ENCODE peak calls at places on chromosomes 16 and 17, in eight cellular contexts. One of them, this sample, is unnamed.

GRCh38 chr16:79776243-79776884 is 175.8 kb upstream of the MAF start:
- DNase-seq in myocyte: peak
- DNase-seq in stimulated activated CD8-positive, alpha-beta memory T cell treated with anti-CD3 and anti-CD28 coated beads, Interleukin-12 subunit alpha, Interleukin-12 subunit beta, amount 100 ng/mL, for 4 hours: no peak
- DNase-seq in NCI-H1092: no peak
- DNase-seq in astrocyte of the hippocampus: peak
- DNase-seq in EL: no peak
- DNase-seq in hypothalamus: no peak
- DNase-seq in stimulated activated CD4-positive, alpha-beta T cell treated with anti-CD3 and anti-CD28 coated beads, Interleukin-1b, Interleukin-23, amount 100 ng/mL, for 1 hour: no peak
- DNase-seq in this sample: no peak

GRCh38 chr16:85238233-85238647 is 126.0 kb upstream of the CIBAR2 start:
- DNase-seq in stimulated activated CD4-positive, alpha-beta T cell treated with anti-CD3 and anti-CD28 coated beads, Interleukin-1b, Interleukin-23, amount 100 ng/mL, for 1 hour: no peak
- DNase-seq in EL: peak
- DNase-seq in astrocyte of the hippocampus: peak
- DNase-seq in myocyte: no peak
- DNase-seq in hypothalamus: peak
- DNase-seq in stimulated activated CD8-positive, alpha-beta memory T cell treated with anti-CD3 and anti-CD28 coated beads, Interleukin-12 subunit alpha, Interleukin-12 subunit beta, amount 100 ng/mL, for 4 hours: no peak
- DNase-seq in NCI-H1092: peak
- DNase-seq in this sample: no peak

GRCh38 chr16:12259258-12259657 is 282.7 kb downstream of the SNX29 start:
- DNase-seq in myocyte: no peak
- DNase-seq in NCI-H1092: no peak
- DNase-seq in EL: no peak
- DNase-seq in hypothalamus: no peak
- DNase-seq in stimulated activated CD8-positive, alpha-beta memory T cell treated with anti-CD3 and anti-CD28 coated beads, Interleukin-12 subunit alpha, Interleukin-12 subunit beta, amount 100 ng/mL, for 4 hours: no peak
- DNase-seq in astrocyte of the hippocampus: no peak
- DNase-seq in stimulated activated CD4-positive, alpha-beta T cell treated with anti-CD3 and anti-CD28 coated beads, Interleukin-1b, Interleukin-23, amount 100 ng/mL, for 1 hour: no peak
- DNase-seq in this sample: no peak

GRCh38 chr17:82544431-82545070 is 25.0 kb downstream of the FOXK2 start:
- DNase-seq in myocyte: no peak
- DNase-seq in EL: no peak
- DNase-seq in astrocyte of the hippocampus: peak
- DNase-seq in stimulated activated CD8-positive, alpha-beta memory T cell treated with anti-CD3 and anti-CD28 coated beads, Interleukin-12 subunit alpha, Interleukin-12 subunit beta, amount 100 ng/mL, for 4 hours: no peak
- DNase-seq in hypothalamus: no peak
- DNase-seq in NCI-H1092: no peak
- DNase-seq in stimulated activated CD4-positive, alpha-beta T cell treated with anti-CD3 and anti-CD28 coated beads, Interleukin-1b, Interleukin-23, amount 100 ng/mL, for 1 hour: no peak
- DNase-seq in this sample: no peak

GRCh38 chr16:4656695-4657686 is 32.4 kb downstream of the MGRN1 start:
- DNase-seq in EL: no peak
- DNase-seq in myocyte: no peak
- DNase-seq in astrocyte of the hippocampus: no peak
- DNase-seq in NCI-H1092: no peak
- DNase-seq in hypothalamus: no peak
- DNase-seq in stimulated activated CD8-positive, alpha-beta memory T cell treated with anti-CD3 and anti-CD28 coated beads, Interleukin-12 subunit alpha, Interleukin-12 subunit beta, amount 100 ng/mL, for 4 hours: no peak
- DNase-seq in stimulated activated CD4-positive, alpha-beta T cell treated with anti-CD3 and anti-CD28 coated beads, Interleukin-1b, Interleukin-23, amount 100 ng/mL, for 1 hour: no peak
- DNase-seq in this sample: no peak

GRCh38 chr16:56669005-56669839 is at the start of gene MT1H:
- DNase-seq in myocyte: no peak
- DNase-seq in hypothalamus: no peak
- DNase-seq in EL: no peak
- DNase-seq in stimulated activated CD4-positive, alpha-beta T cell treated with anti-CD3 and anti-CD28 coated beads, Interleukin-1b, Interleukin-23, amount 100 ng/mL, for 1 hour: no peak
- DNase-seq in stimulated activated CD8-positive, alpha-beta memory T cell treated with anti-CD3 and anti-CD28 coated beads, Interleukin-12 subunit alpha, Interleukin-12 subunit beta, amount 100 ng/mL, for 4 hours: no peak
- DNase-seq in NCI-H1092: no peak
- DNase-seq in astrocyte of the hippocampus: no peak
- DNase-seq in this sample: no peak

GRCh38 chr17:81589612-81590011 is 37.5 kb upstream of the FAAP100 start:
- DNase-seq in stimulated activated CD8-positive, alpha-beta memory T cell treated with anti-CD3 and anti-CD28 coated beads, Interleukin-12 subunit alpha, Interleukin-12 subunit beta, amount 100 ng/mL, for 4 hours: no peak
- DNase-seq in myocyte: no peak
- DNase-seq in NCI-H1092: no peak
- DNase-seq in EL: no peak
- DNase-seq in astrocyte of the hippocampus: no peak
- DNase-seq in hypothalamus: no peak
- DNase-seq in stimulated activated CD4-positive, alpha-beta T cell treated with anti-CD3 and anti-CD28 coated beads, Interleukin-1b, Interleukin-23, amount 100 ng/mL, for 1 hour: no peak
- DNase-seq in this sample: no peak

GRCh38 chr16:84198401-84198800 is 7.4 kb downstream of the ADAD2 start:
- DNase-seq in stimulated activated CD4-positive, alpha-beta T cell treated with anti-CD3 and anti-CD28 coated beads, Interleukin-1b, Interleukin-23, amount 100 ng/mL, for 1 hour: no peak
- DNase-seq in NCI-H1092: no peak
- DNase-seq in myocyte: peak
- DNase-seq in EL: peak
- DNase-seq in hypothalamus: no peak
- DNase-seq in astrocyte of the hippocampus: peak
- DNase-seq in stimulated activated CD8-positive, alpha-beta memory T cell treated with anti-CD3 and anti-CD28 coated beads, Interleukin-12 subunit alpha, Interleukin-12 subunit beta, amount 100 ng/mL, for 4 hours: no peak
- DNase-seq in this sample: no peak

GRCh38 chr16:53779186-53779585 is 75.2 kb downstream of the FTO start:
- DNase-seq in myocyte: no peak
- DNase-seq in hypothalamus: no peak
- DNase-seq in NCI-H1092: no peak
- DNase-seq in EL: no peak
- DNase-seq in astrocyte of the hippocampus: no peak
- DNase-seq in stimulated activated CD4-positive, alpha-beta T cell treated with anti-CD3 and anti-CD28 coated beads, Interleukin-1b, Interleukin-23, amount 100 ng/mL, for 1 hour: no peak
- DNase-seq in stimulated activated CD8-positive, alpha-beta memory T cell treated with anti-CD3 and anti-CD28 coated beads, Interleukin-12 subunit alpha, Interleukin-12 subunit beta, amount 100 ng/mL, for 4 hours: no peak
- DNase-seq in this sample: no peak

GRCh38 chr17:48486557-48486956 is 44.3 kb downstream of the HOXB1 start:
- DNase-seq in NCI-H1092: no peak
- DNase-seq in hypothalamus: no peak
- DNase-seq in EL: peak
- DNase-seq in astrocyte of the hippocampus: peak
- DNase-seq in myocyte: peak
- DNase-seq in stimulated activated CD8-positive, alpha-beta memory T cell treated with anti-CD3 and anti-CD28 coated beads, Interleukin-12 subunit alpha, Interleukin-12 subunit beta, amount 100 ng/mL, for 4 hours: no peak
- DNase-seq in stimulated activated CD4-positive, alpha-beta T cell treated with anti-CD3 and anti-CD28 coated beads, Interleukin-1b, Interleukin-23, amount 100 ng/mL, for 1 hour: no peak
- DNase-seq in this sample: no peak

GRCh38 chr16:67000384-67001158 is 12.2 kb downstream of the CES4A start:
- DNase-seq in hypothalamus: peak
- DNase-seq in myocyte: peak
- DNase-seq in astrocyte of the hippocampus: peak
- DNase-seq in stimulated activated CD8-positive, alpha-beta memory T cell treated with anti-CD3 and anti-CD28 coated beads, Interleukin-12 subunit alpha, Interleukin-12 subunit beta, amount 100 ng/mL, for 4 hours: peak
- DNase-seq in EL: peak
- DNase-seq in stimulated activated CD4-positive, alpha-beta T cell treated with anti-CD3 and anti-CD28 coated beads, Interleukin-1b, Interleukin-23, amount 100 ng/mL, for 1 hour: no peak
- DNase-seq in NCI-H1092: peak
- DNase-seq in this sample: no peak

GRCh38 chr16:14495213-14496046 is 134.6 kb downstream of the PARN start:
- DNase-seq in hypothalamus: no peak
- DNase-seq in astrocyte of the hippocampus: no peak
- DNase-seq in stimulated activated CD8-positive, alpha-beta memory T cell treated with anti-CD3 and anti-CD28 coated beads, Interleukin-12 subunit alpha, Interleukin-12 subunit beta, amount 100 ng/mL, for 4 hours: no peak
- DNase-seq in EL: no peak
- DNase-seq in NCI-H1092: no peak
- DNase-seq in stimulated activated CD4-positive, alpha-beta T cell treated with anti-CD3 and anti-CD28 coated beads, Interleukin-1b, Interleukin-23, amount 100 ng/mL, for 1 hour: no peak
- DNase-seq in myocyte: no peak
- DNase-seq in this sample: no peak

GRCh38 chr16:16144416-16144815 is 78.9 kb downstream of the ABCC6 start:
- DNase-seq in NCI-H1092: no peak
- DNase-seq in myocyte: peak
- DNase-seq in hypothalamus: no peak
- DNase-seq in EL: no peak
- DNase-seq in stimulated activated CD4-positive, alpha-beta T cell treated with anti-CD3 and anti-CD28 coated beads, Interleukin-1b, Interleukin-23, amount 100 ng/mL, for 1 hour: no peak
- DNase-seq in stimulated activated CD8-positive, alpha-beta memory T cell treated with anti-CD3 and anti-CD28 coated beads, Interleukin-12 subunit alpha, Interleukin-12 subunit beta, amount 100 ng/mL, for 4 hours: no peak
- DNase-seq in astrocyte of the hippocampus: peak
- DNase-seq in this sample: no peak

GRCh38 chr17:74738051-74738996 is 1.3 kb downstream of the RAB37 start:
- DNase-seq in hypothalamus: no peak
- DNase-seq in NCI-H1092: no peak
- DNase-seq in EL: no peak
- DNase-seq in stimulated activated CD4-positive, alpha-beta T cell treated with anti-CD3 and anti-CD28 coated beads, Interleukin-1b, Interleukin-23, amount 100 ng/mL, for 1 hour: no peak
- DNase-seq in astrocyte of the hippocampus: no peak
- DNase-seq in stimulated activated CD8-positive, alpha-beta memory T cell treated with anti-CD3 and anti-CD28 coated beads, Interleukin-12 subunit alpha, Interleukin-12 subunit beta, amount 100 ng/mL, for 4 hours: peak
- DNase-seq in myocyte: peak
- DNase-seq in this sample: no peak

GRCh38 chr17:39527220-39527813 is 66.0 kb downstream of the CDK12 start:
- DNase-seq in NCI-H1092: no peak
- DNase-seq in stimulated activated CD4-positive, alpha-beta T cell treated with anti-CD3 and anti-CD28 coated beads, Interleukin-1b, Interleukin-23, amount 100 ng/mL, for 1 hour: no peak
- DNase-seq in stimulated activated CD8-positive, alpha-beta memory T cell treated with anti-CD3 and anti-CD28 coated beads, Interleukin-12 subunit alpha, Interleukin-12 subunit beta, amount 100 ng/mL, for 4 hours: no peak
- DNase-seq in EL: no peak
- DNase-seq in myocyte: peak
- DNase-seq in astrocyte of the hippocampus: peak
- DNase-seq in hypothalamus: no peak
- DNase-seq in this sample: no peak

GRCh38 chr17:33277436-33278100 is 15.5 kb downstream of the ASIC2 start:
- DNase-seq in hypothalamus: no peak
- DNase-seq in myocyte: no peak
- DNase-seq in astrocyte of the hippocampus: peak
- DNase-seq in stimulated activated CD4-positive, alpha-beta T cell treated with anti-CD3 and anti-CD28 coated beads, Interleukin-1b, Interleukin-23, amount 100 ng/mL, for 1 hour: no peak
- DNase-seq in NCI-H1092: no peak
- DNase-seq in stimulated activated CD8-positive, alpha-beta memory T cell treated with anti-CD3 and anti-CD28 coated beads, Interleukin-12 subunit alpha, Interleukin-12 subunit beta, amount 100 ng/mL, for 4 hours: no peak
- DNase-seq in EL: no peak
- DNase-seq in this sample: no peak

GRCh38 chr17:50274142-50274944 is at the start of gene TMEM92:
- DNase-seq in myocyte: no peak
- DNase-seq in EL: no peak
- DNase-seq in NCI-H1092: no peak
- DNase-seq in hypothalamus: no peak
- DNase-seq in stimulated activated CD8-positive, alpha-beta memory T cell treated with anti-CD3 and anti-CD28 coated beads, Interleukin-12 subunit alpha, Interleukin-12 subunit beta, amount 100 ng/mL, for 4 hours: no peak
- DNase-seq in stimulated activated CD4-positive, alpha-beta T cell treated with anti-CD3 and anti-CD28 coated beads, Interleukin-1b, Interleukin-23, amount 100 ng/mL, for 1 hour: no peak
- DNase-seq in astrocyte of the hippocampus: peak
- DNase-seq in this sample: no peak

GRCh38 chr17:34306466-34306865 is 12.8 kb upstream of the CCL8 start:
- DNase-seq in hypothalamus: no peak
- DNase-seq in myocyte: peak
- DNase-seq in stimulated activated CD8-positive, alpha-beta memory T cell treated with anti-CD3 and anti-CD28 coated beads, Interleukin-12 subunit alpha, Interleukin-12 subunit beta, amount 100 ng/mL, for 4 hours: no peak
- DNase-seq in astrocyte of the hippocampus: peak
- DNase-seq in stimulated activated CD4-positive, alpha-beta T cell treated with anti-CD3 and anti-CD28 coated beads, Interleukin-1b, Interleukin-23, amount 100 ng/mL, for 1 hour: no peak
- DNase-seq in NCI-H1092: no peak
- DNase-seq in EL: peak
- DNase-seq in this sample: no peak

GRCh38 chr16:74492976-74493375 is 71.7 kb upstream of the CLEC18B start:
- DNase-seq in hypothalamus: no peak
- DNase-seq in NCI-H1092: no peak
- DNase-seq in stimulated activated CD4-positive, alpha-beta T cell treated with anti-CD3 and anti-CD28 coated beads, Interleukin-1b, Interleukin-23, amount 100 ng/mL, for 1 hour: no peak
- DNase-seq in EL: no peak
- DNase-seq in stimulated activated CD8-positive, alpha-beta memory T cell treated with anti-CD3 and anti-CD28 coated beads, Interleukin-12 subunit alpha, Interleukin-12 subunit beta, amount 100 ng/mL, for 4 hours: no peak
- DNase-seq in myocyte: no peak
- DNase-seq in astrocyte of the hippocampus: no peak
- DNase-seq in this sample: no peak

GRCh38 chr16:9469512-9469911 is 378.1 kb downstream of the HAPSTR1 start:
- DNase-seq in EL: peak
- DNase-seq in astrocyte of the hippocampus: peak
- DNase-seq in NCI-H1092: no peak
- DNase-seq in myocyte: no peak
- DNase-seq in stimulated activated CD4-positive, alpha-beta T cell treated with anti-CD3 and anti-CD28 coated beads, Interleukin-1b, Interleukin-23, amount 100 ng/mL, for 1 hour: no peak
- DNase-seq in stimulated activated CD8-positive, alpha-beta memory T cell treated with anti-CD3 and anti-CD28 coated beads, Interleukin-12 subunit alpha, Interleukin-12 subunit beta, amount 100 ng/mL, for 4 hours: no peak
- DNase-seq in hypothalamus: no peak
- DNase-seq in this sample: no peak

GRCh38 chr16:14475370-14476139 is 154.5 kb downstream of the PARN start:
- DNase-seq in astrocyte of the hippocampus: peak
- DNase-seq in stimulated activated CD4-positive, alpha-beta T cell treated with anti-CD3 and anti-CD28 coated beads, Interleukin-1b, Interleukin-23, amount 100 ng/mL, for 1 hour: no peak
- DNase-seq in EL: no peak
- DNase-seq in myocyte: no peak
- DNase-seq in NCI-H1092: peak
- DNase-seq in hypothalamus: no peak
- DNase-seq in stimulated activated CD8-positive, alpha-beta memory T cell treated with anti-CD3 and anti-CD28 coated beads, Interleukin-12 subunit alpha, Interleukin-12 subunit beta, amount 100 ng/mL, for 4 hours: no peak
- DNase-seq in this sample: no peak

GRCh38 chr16:61836804-61837398 is 199.3 kb downstream of the CDH8 start:
- DNase-seq in myocyte: peak
- DNase-seq in astrocyte of the hippocampus: no peak
- DNase-seq in NCI-H1092: no peak
- DNase-seq in stimulated activated CD8-positive, alpha-beta memory T cell treated with anti-CD3 and anti-CD28 coated beads, Interleukin-12 subunit alpha, Interleukin-12 subunit beta, amount 100 ng/mL, for 4 hours: no peak
- DNase-seq in EL: peak
- DNase-seq in stimulated activated CD4-positive, alpha-beta T cell treated with anti-CD3 and anti-CD28 coated beads, Interleukin-1b, Interleukin-23, amount 100 ng/mL, for 1 hour: no peak
- DNase-seq in hypothalamus: no peak
- DNase-seq in this sample: no peak

GRCh38 chr16:84369105-84369504 is 767 bp downstream of the ATP2C2 start:
- DNase-seq in astrocyte of the hippocampus: no peak
- DNase-seq in hypothalamus: no peak
- DNase-seq in EL: no peak
- DNase-seq in stimulated activated CD4-positive, alpha-beta T cell treated with anti-CD3 and anti-CD28 coated beads, Interleukin-1b, Interleukin-23, amount 100 ng/mL, for 1 hour: no peak
- DNase-seq in myocyte: no peak
- DNase-seq in NCI-H1092: no peak
- DNase-seq in stimulated activated CD8-positive, alpha-beta memory T cell treated with anti-CD3 and anti-CD28 coated beads, Interleukin-12 subunit alpha, Interleukin-12 subunit beta, amount 100 ng/mL, for 4 hours: no peak
- DNase-seq in this sample: no peak